ENCODE peak calls at places on chromosomes 5 and 9, in seven cellular contexts. E is sigmoid colon, T is mesendoderm, X is neural progenitor cell, U is cardiac muscle cell, O is foreskin keratinocyte, D is RWPE2. R is an unnamed sample. For H3K27me3 and H3K4me1, the result is how much of the 10 kb centered on the place peaks cover.

GRCh38 chr9:137097761-137098462 is 11.1 kb downstream of the MAN1B1 start:
- DNase-seq in E (no peak), T (no peak), X (no peak), U (no peak), O (no peak), D (no peak), R (no peak)

GRCh38 chr5:145838276-145838675 is 3.1 kb upstream of the PRELID2 start:
- DNase-seq in E (no peak), T (peak), X (peak), U (peak), O (no peak), D (no peak), R (no peak)

GRCh38 chr5:20224046-20224445 is 236.0 kb upstream of the CDH18 start:
- DNase-seq in E (no peak), T (no peak), X (no peak), U (peak), O (no peak), D (no peak), R (no peak)

GRCh38 chr9:135739271-135740220 is 37.6 kb downstream of the KCNT1 start:
- DNase-seq in E (no peak), T (no peak), X (no peak), U (no peak), O (no peak), D (no peak), R (no peak)

GRCh38 chr5:82312373-82312856 is 34.3 kb upstream of the RPS23 start:
- DNase-seq in E (peak), T (peak), X (peak), U (peak), O (peak), D (no peak), R (peak)

GRCh38 chr5:53019320-53019719 is 30.2 kb downstream of the ITGA2 start:
- DNase-seq in E (no peak), T (no peak), X (no peak), U (peak), O (peak), D (no peak), R (no peak)

GRCh38 chr5:152271420-152271819 is 133.7 kb downstream of the NMUR2 start:
- DNase-seq in E (no peak), T (peak), X (peak), U (peak), O (peak), D (no peak), R (peak)

GRCh38 chr5:144142030-144142825 is 28.2 kb downstream of the YIPF5 start:
- DNase-seq in E (no peak), T (peak), X (peak), U (peak), O (peak), D (no peak), R (peak)

GRCh38 chr5:147558826-147559225 is 49.0 kb upstream of the DPYSL3 start:
- DNase-seq in E (peak), T (peak), X (peak), U (peak), O (peak), D (no peak), R (peak)

GRCh38 chr9:10396641-10397040 is 216.2 kb downstream of the PTPRD start:
- DNase-seq in E (no peak), T (no peak), X (no peak), U (no peak), O (no peak), D (no peak), R (no peak)

GRCh38 chr5:31193591-31194457 is at the start of gene CDH6:
- DNase-seq in E (no peak), T (peak), X (peak), U (peak), O (no peak), D (peak), R (peak)
- H3K27me3 ChIP-seq in E (half or more), T (under half), X (under half), U (half or more), O (half or more), D (half or more), R (under half)

DNA sequence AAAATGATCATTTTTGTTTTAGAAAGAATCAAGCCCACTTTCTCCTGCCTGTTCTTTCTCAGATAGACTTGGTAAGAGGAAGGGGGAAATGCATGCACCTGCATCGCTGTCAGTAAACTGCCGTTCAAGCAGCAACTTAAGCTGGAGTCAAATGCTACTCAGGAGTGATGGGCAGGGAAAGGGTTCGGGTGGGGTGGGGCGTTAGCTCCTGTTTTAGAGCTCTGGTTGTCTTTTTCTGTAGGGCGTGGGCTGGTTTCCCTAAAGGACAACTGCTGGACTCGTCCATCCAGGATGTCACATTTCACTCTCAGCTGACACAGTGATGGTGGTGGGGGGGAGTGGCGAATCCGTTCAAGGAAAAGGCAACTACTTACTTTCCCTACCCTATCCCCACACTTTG is 75.0 kb downstream of the NDFIP1 start:
- DNase-seq in E (peak), T (no peak), X (no peak), U (no peak), O (no peak), D (no peak), R (no peak)
- H3K4me1 ChIP-seq in E (under half), T (under half), X (under half), U (under half), O (under half), D (under half), R (under half)

DNA sequence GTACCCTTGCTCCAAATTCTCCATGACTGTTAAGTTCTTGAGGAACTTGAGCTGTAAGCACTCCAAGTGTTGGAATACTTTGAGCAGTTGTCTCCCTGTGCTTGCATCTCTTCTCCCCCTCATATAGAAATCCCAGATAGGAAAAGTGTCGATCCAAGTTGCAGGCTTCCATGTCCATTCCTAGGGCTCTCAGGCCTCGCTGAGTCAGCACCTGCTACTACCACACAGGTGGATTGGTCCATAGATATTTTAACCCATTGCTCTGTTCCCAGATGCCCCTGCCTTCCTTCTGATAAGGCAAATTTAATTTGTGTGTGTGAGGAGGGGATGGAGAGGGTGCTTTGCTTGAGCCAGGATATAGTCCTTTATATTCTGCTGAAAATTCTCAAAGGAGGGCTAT is 95.8 kb downstream of the PIP5K1B start:
- DNase-seq in E (no peak), T (no peak), X (no peak), U (no peak), O (no peak), D (no peak), R (no peak)
- H3K27me3 ChIP-seq in E (under half), T (under half), X (under half), U (under half), O (under half), D (under half), R (under half)

GRCh38 chr9:18923167-18923566 is 109.8 kb downstream of the SAXO1 start:
- DNase-seq in E (no peak), T (no peak), X (no peak), U (no peak), O (no peak), D (no peak), R (no peak)
- H3K4me1 ChIP-seq in E (under half), T (under half), X (under half), U (under half), O (under half), D (under half), R (under half)

DNA sequence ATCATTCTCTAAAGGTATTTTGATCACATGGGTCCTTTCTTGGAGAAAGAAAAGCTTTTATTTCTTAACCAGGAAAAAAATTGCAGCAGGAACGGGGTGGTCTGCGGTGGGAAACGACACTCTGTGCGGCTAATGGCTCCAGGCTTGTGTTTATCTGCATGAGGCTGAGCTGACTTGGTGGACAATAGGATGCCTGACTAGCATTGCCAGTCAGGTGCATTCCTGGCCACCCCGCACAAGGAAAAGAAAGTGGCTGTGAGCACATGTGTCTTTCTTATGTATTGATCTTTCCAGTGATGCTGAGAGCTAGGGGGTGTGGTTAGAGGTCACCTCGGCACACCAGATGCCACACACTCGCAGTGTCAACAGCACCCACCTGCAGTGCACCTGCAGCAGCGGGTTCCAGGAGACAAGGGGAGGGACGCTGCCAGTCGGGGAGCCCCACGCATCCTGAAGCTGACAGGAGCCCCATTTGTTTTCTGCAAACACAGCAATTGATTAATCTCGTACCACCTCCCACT is 251.9 kb upstream of the WWC1 start:
- DNase-seq in E (no peak), T (no peak), X (peak), U (no peak), O (no peak), D (no peak), R (no peak)
- H3K27me3 ChIP-seq in E (under half), T (under half), X (under half), U (under half), O (under half), D (under half), R (under half)

DNA sequence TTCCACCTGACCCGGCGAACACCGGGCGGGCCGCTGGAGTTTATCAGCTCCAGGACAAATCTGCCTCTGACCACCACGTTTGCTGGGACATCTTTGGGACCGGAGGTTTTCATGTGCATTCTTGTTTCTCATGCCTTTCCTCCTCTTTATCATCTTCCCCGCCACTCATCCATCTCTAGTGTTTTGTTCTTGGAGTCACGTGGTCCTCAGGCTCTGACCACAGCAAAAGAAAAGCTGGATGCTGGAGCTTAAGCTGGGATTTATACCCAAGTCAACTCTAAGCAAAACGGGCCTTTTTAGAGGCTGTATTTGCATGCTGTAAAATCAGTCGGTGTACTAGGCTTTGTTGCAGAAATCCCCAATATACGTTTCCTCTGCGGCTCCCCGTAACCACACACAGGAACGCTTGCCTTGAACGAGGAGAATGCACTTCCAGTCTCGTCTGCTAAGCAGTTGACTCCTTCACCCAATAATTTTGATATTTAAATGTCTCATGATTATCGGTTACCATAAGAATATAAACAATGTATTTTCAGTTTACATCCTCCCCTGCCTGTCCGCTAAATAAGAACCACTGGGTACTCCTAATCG is 642 bp upstream of the NDUFS6 start:
- DNase-seq in E (no peak), T (peak), X (peak), U (peak), O (peak), D (no peak), R (no peak)
- H3K4me1 ChIP-seq in E (under half), T (under half), X (under half), U (under half), O (under half), D (under half), R (under half)

GRCh38 chr5:58849995-58850667 is 267.3 kb downstream of the RAB3C start:
- DNase-seq in E (no peak), T (peak), X (peak), U (peak), O (peak), D (no peak), R (peak)

GRCh38 chr5:58851571-58851970 is 268.7 kb downstream of the RAB3C start:
- DNase-seq in E (no peak), T (no peak), X (no peak), U (no peak), O (no peak), D (no peak), R (no peak)

GRCh38 chr5:58855851-58856739 is 273.2 kb downstream of the RAB3C start:
- DNase-seq in E (no peak), T (no peak), X (no peak), U (peak), O (no peak), D (no peak), R (no peak)

GRCh38 chr5:58849151-58849550 is 266.3 kb downstream of the RAB3C start:
- DNase-seq in E (no peak), T (no peak), X (no peak), U (no peak), O (no peak), D (no peak), R (no peak)

GRCh38 chr5:58854396-58854795 is 271.5 kb downstream of the RAB3C start:
- DNase-seq in E (no peak), T (no peak), X (no peak), U (peak), O (no peak), D (no peak), R (no peak)
- H3K27me3 ChIP-seq in E (under half), T (under half), X (under half), U (under half), O (under half), D (under half), R (under half)

GRCh38 chr5:170296036-170296934 is 1.3 kb downstream of the LCP2 start:
- DNase-seq in E (peak), T (no peak), X (no peak), U (no peak), O (no peak), D (no peak), R (no peak)
- H3K4me1 ChIP-seq in E (under half), T (under half), X (under half), U (under half), O (under half), D (under half), R (under half)

R was measured in iPS DF 6.9.